ENCODE peak calls at places on chromosomes 6 and 20, in six cellular contexts. U is tibial artery, S is skeletal muscle cell, Y is astrocyte of the spinal cord, K is lung, T is heart left ventricle. C is an unnamed sample.

GRCh38 chr6:42390228-42390934 is 61.3 kb downstream of the TRERF1 start:
- DNase-seq in U (no peak), S (no peak), Y (no peak), K (no peak), T (no peak), C (peak)

GRCh38 chr6:39377530-39377929 is 55.0 kb upstream of the KCNK16 start:
- DNase-seq in U (peak), S (peak), Y (peak), K (peak), T (peak), C (no peak)

GRCh38 chr6:11616200-11616611 is 78.7 kb downstream of the TMEM170B start:
- DNase-seq in U (no peak), S (peak), Y (peak), K (no peak), T (no peak), C (no peak)

GRCh38 chr6:27650620-27651370 is 177.9 kb upstream of the ZNF184 start:
- DNase-seq in U (no peak), S (no peak), Y (peak), K (no peak), T (no peak), C (no peak)

GRCh38 chr6:127290391-127290963 is 23.8 kb downstream of the RNF146 start:
- DNase-seq in U (no peak), S (no peak), Y (no peak), K (no peak), T (no peak), C (no peak)

GRCh38 chr6:44078795-44079671 is 48.2 kb downstream of the MRPL14 start:
- DNase-seq in U (peak), S (no peak), Y (peak), K (peak), T (peak), C (peak)

GRCh38 chr6:157226761-157227160 is 96.6 kb downstream of the TMEM242 start:
- DNase-seq in U (no peak), S (no peak), Y (no peak), K (no peak), T (no peak), C (no peak)

GRCh38 chr6:149026530-149026942 is 279.7 kb downstream of the UST start:
- DNase-seq in U (no peak), S (peak), Y (peak), K (no peak), T (no peak), C (no peak)

GRCh38 chr6:130136803-130137202 is 85.9 kb downstream of the SAMD3 start:
- DNase-seq in U (no peak), S (no peak), Y (no peak), K (no peak), T (no peak), C (no peak)

GRCh38 chr6:129817332-129817731 is 43.8 kb downstream of the TMEM244 start:
- DNase-seq in U (no peak), S (no peak), Y (no peak), K (no peak), T (no peak), C (no peak)

GRCh38 chr6:170206931-170207431 is 83.9 kb downstream of the DLL1 start:
- DNase-seq in U (peak), S (no peak), Y (no peak), K (no peak), T (peak), C (no peak)

GRCh38 chr20:42341654-42342053 is 723.5 kb upstream of the CHD6 start:
- DNase-seq in U (no peak), S (no peak), Y (no peak), K (no peak), T (no peak), C (no peak)

GRCh38 chr6:33962673-33963072 is 158.9 kb upstream of the MLN start:
- DNase-seq in U (no peak), S (no peak), Y (no peak), K (no peak), T (no peak), C (no peak)

GRCh38 chr20:58209652-58210397 is 18.6 kb downstream of the ANKRD60 start:
- DNase-seq in U (peak), S (no peak), Y (peak), K (peak), T (peak), C (peak)
- H3K4me3 ChIP-seq in U (no peak), S (no peak), Y (no peak), K (no peak), T (no peak), C (no peak)

GRCh38 chr6:159729598-159729997 is 2.3 kb downstream of the WTAP start:
- DNase-seq in U (no peak), S (no peak), Y (peak), K (no peak), T (no peak), C (no peak)
- H3K4me3 ChIP-seq in U (peak), S (peak), Y (peak), K (peak), T (peak), C (peak)

GRCh38 chr6:2853766-2854393 is 12.2 kb upstream of the SERPINB1 start:
- DNase-seq in U (no peak), S (peak), Y (peak), K (no peak), T (no peak), C (peak)
- H3K4me3 ChIP-seq in U (peak), S (peak), Y (peak), K (no peak), T (peak), C (peak)

DNA sequence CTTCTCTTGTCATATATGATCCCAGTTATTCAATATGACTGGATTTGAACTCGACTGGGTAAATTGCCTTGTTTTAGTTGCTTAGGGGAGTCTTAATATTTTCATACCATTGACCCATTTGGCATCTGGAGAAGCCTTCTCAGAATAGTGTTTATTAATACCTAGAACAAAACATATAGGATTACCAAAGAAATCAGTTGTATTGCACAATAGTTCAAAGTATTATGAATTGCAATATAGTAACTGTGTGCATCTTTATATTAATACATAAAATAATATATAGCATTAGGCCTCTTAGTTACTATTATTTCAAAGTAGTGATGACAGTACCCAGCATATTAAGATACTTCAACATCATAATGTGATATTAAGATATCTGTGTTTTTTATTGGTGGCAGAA is 177.8 kb downstream of the PLCB4 start:
- DNase-seq in U (no peak), S (no peak), Y (no peak), K (no peak), T (no peak), C (no peak)
- H3K4me3 ChIP-seq in U (no peak), S (no peak), Y (no peak), K (no peak), T (no peak), C (no peak)

C was measured in CD4-positive, alpha-beta memory T cell.